ENCODE peak calls at places on chromosome 12, in four cellular contexts. One of them, this sample, is unnamed.

GRCh38 chr12:100539209-100539608 is 34.3 kb upstream of the GAS2L3 start:
- DNase-seq in GM12891: no peak
- DNase-seq in HepG2: no peak
- DNase-seq in K562: peak
- DNase-seq in this sample: no peak

GRCh38 chr12:67391656-67392055 is 122.5 kb downstream of the CAND1 start:
- DNase-seq in HepG2: no peak
- DNase-seq in K562: no peak
- DNase-seq in GM12891: no peak
- DNase-seq in this sample: no peak

GRCh38 chr12:58171914-58172313 is 230.5 kb downstream of the ATP23 start:
- DNase-seq in HepG2: no peak
- DNase-seq in GM12891: no peak
- DNase-seq in K562: no peak
- DNase-seq in this sample: no peak

GRCh38 chr12:1380171-1380974 is 214.0 kb downstream of the FBXL14 start:
- DNase-seq in GM12891: no peak
- DNase-seq in K562: no peak
- DNase-seq in HepG2: no peak
- DNase-seq in this sample: no peak

GRCh38 chr12:130783110-130783715 is 55.8 kb downstream of the STX2 start:
- DNase-seq in HepG2: no peak
- DNase-seq in GM12891: no peak
- DNase-seq in K562: no peak
- DNase-seq in this sample: no peak

GRCh38 chr12:25957898-25958253 is 606 bp upstream of the RASSF8 start:
- DNase-seq in GM12891: no peak
- DNase-seq in HepG2: no peak
- DNase-seq in K562: no peak
- DNase-seq in this sample: no peak

GRCh38 chr12:6372403-6373003 is 2.9 kb downstream of the SCNN1A start:
- DNase-seq in GM12891: no peak
- DNase-seq in K562: no peak
- DNase-seq in HepG2: peak
- DNase-seq in this sample: no peak

GRCh38 chr12:131723532-131723931 is 12.6 kb downstream of the SFSWAP start:
- DNase-seq in GM12891: no peak
- DNase-seq in HepG2: no peak
- DNase-seq in K562: no peak
- DNase-seq in this sample: no peak

GRCh38 chr12:1594045-1594294 is 411 bp downstream of the FBXL14 start:
- DNase-seq in GM12891: peak
- DNase-seq in HepG2: no peak
- DNase-seq in K562: peak
- DNase-seq in this sample: peak

GRCh38 chr12:109714141-109714912 is 702 bp downstream of the FAM222A start:
- DNase-seq in K562: peak
- DNase-seq in HepG2: peak
- DNase-seq in GM12891: peak
- DNase-seq in this sample: peak

GRCh38 chr12:14216405-14217294 is 148.8 kb upstream of the ATF7IP start:
- DNase-seq in GM12891: no peak
- DNase-seq in HepG2: no peak
- DNase-seq in K562: no peak
- DNase-seq in this sample: no peak

GRCh38 chr12:4526923-4527546 is 11.7 kb upstream of the RAD51AP1 start:
- DNase-seq in HepG2: peak
- DNase-seq in K562: no peak
- DNase-seq in GM12891: no peak
- DNase-seq in this sample: no peak

GRCh38 chr12:70508178-70508577 is 129.1 kb downstream of the PTPRB start:
- DNase-seq in HepG2: peak
- DNase-seq in K562: no peak
- DNase-seq in GM12891: no peak
- DNase-seq in this sample: no peak

GRCh38 chr12:114916124-114916523 is 232.1 kb upstream of the TBX3 start:
- DNase-seq in HepG2: no peak
- DNase-seq in K562: no peak
- DNase-seq in GM12891: no peak
- DNase-seq in this sample: no peak

GRCh38 chr12:44748950-44749468 is 127.1 kb downstream of the NELL2 start:
- DNase-seq in HepG2: no peak
- DNase-seq in GM12891: no peak
- DNase-seq in K562: no peak
- DNase-seq in this sample: no peak

GRCh38 chr12:94779520-94779919 is 129.2 kb upstream of the TMCC3 start:
- DNase-seq in K562: no peak
- DNase-seq in HepG2: no peak
- DNase-seq in GM12891: no peak
- DNase-seq in this sample: no peak

GRCh38 chr12:94304012-94304411 is 155.6 kb downstream of the PLXNC1 start:
- DNase-seq in HepG2: no peak
- DNase-seq in K562: no peak
- DNase-seq in GM12891: no peak
- DNase-seq in this sample: no peak

GRCh38 chr12:22334696-22335290 is at the start of gene ST8SIA1:
- DNase-seq in K562: no peak
- DNase-seq in HepG2: peak
- DNase-seq in GM12891: peak
- DNase-seq in this sample: peak

GRCh38 chr12:103858953-103859601 is 18.0 kb upstream of the NT5DC3 start:
- DNase-seq in K562: peak
- DNase-seq in GM12891: no peak
- DNase-seq in HepG2: peak
- DNase-seq in this sample: no peak

GRCh38 chr12:114403690-114404450 is 2.1 kb downstream of the TBX5 start:
- DNase-seq in GM12891: no peak
- DNase-seq in K562: no peak
- DNase-seq in HepG2: no peak
- DNase-seq in this sample: no peak

GRCh38 chr12:79844693-79845092 is 90.2 kb downstream of the PPP1R12A start:
- DNase-seq in K562: peak
- DNase-seq in HepG2: peak
- DNase-seq in GM12891: no peak
- DNase-seq in this sample: no peak

GRCh38 chr12:69553626-69554248 is 31.5 kb upstream of the CCT2 start:
- DNase-seq in K562: no peak
- DNase-seq in HepG2: peak
- DNase-seq in GM12891: no peak
- DNase-seq in this sample: no peak

GRCh38 chr12:6944381-6945186 is 762 bp downstream of the C12orf57 start:
- DNase-seq in GM12891: peak
- DNase-seq in HepG2: peak
- DNase-seq in K562: peak
- DNase-seq in this sample: peak

GRCh38 chr12:21026302-21026701 is 104.7 kb upstream of the SLCO1B1 start:
- DNase-seq in HepG2: no peak
- DNase-seq in K562: no peak
- DNase-seq in GM12891: no peak
- DNase-seq in this sample: no peak

GRCh38 chr12:56469007-56469930 is 891 bp downstream of the SPRYD4 start:
- DNase-seq in HepG2: no peak
- DNase-seq in GM12891: no peak
- DNase-seq in K562: peak
- DNase-seq in this sample: no peak

GRCh38 chr12:56337753-56338221 is 897 bp upstream of the IL23A start:
- DNase-seq in HepG2: no peak
- DNase-seq in K562: peak
- DNase-seq in GM12891: no peak
- DNase-seq in this sample: no peak

GRCh38 chr12:56029666-56030293 is 8.9 kb downstream of the IKZF4 start:
- DNase-seq in K562: peak
- DNase-seq in HepG2: peak
- DNase-seq in GM12891: no peak
- DNase-seq in this sample: peak

GRCh38 chr12:96982671-96983070 is 75.6 kb downstream of the NEDD1 start:
- DNase-seq in GM12891: no peak
- DNase-seq in K562: no peak
- DNase-seq in HepG2: no peak
- DNase-seq in this sample: no peak

GRCh38 chr12:76569685-76570604 is 10.4 kb upstream of the OSBPL8 start:
- DNase-seq in K562: no peak
- DNase-seq in HepG2: no peak
- DNase-seq in GM12891: no peak
- DNase-seq in this sample: no peak

GRCh38 chr12:131194166-131194565 is 240.5 kb downstream of the ADGRD1 start:
- DNase-seq in K562: peak
- DNase-seq in GM12891: no peak
- DNase-seq in HepG2: no peak
- DNase-seq in this sample: no peak

GRCh38 chr12:97464241-97465011 is 1.8 kb downstream of the RMST start:
- DNase-seq in GM12891: no peak
- DNase-seq in HepG2: no peak
- DNase-seq in K562: no peak
- DNase-seq in this sample: no peak

GRCh38 chr12:27970391-27970980 is 2.0 kb downstream of the PTHLH start:
- DNase-seq in HepG2: no peak
- DNase-seq in GM12891: peak
- DNase-seq in K562: no peak
- DNase-seq in this sample: no peak

GRCh38 chr12:47547077-47547476 is 158.8 kb downstream of the RPAP3 start:
- DNase-seq in HepG2: no peak
- DNase-seq in GM12891: no peak
- DNase-seq in K562: peak
- DNase-seq in this sample: no peak

GRCh38 chr12:13146539-13146938 is 43.1 kb upstream of the GSG1 start:
- DNase-seq in HepG2: no peak
- DNase-seq in K562: no peak
- DNase-seq in GM12891: no peak
- DNase-seq in this sample: no peak

GRCh38 chr12:119949145-119949544 is 39.9 kb upstream of the BICDL1 start:
- DNase-seq in HepG2: no peak
- DNase-seq in K562: no peak
- DNase-seq in GM12891: no peak
- DNase-seq in this sample: no peak

GRCh38 chr12:80156306-80156705 is 57.0 kb downstream of the OTOGL start:
- DNase-seq in GM12891: no peak
- DNase-seq in K562: no peak
- DNase-seq in HepG2: no peak
- DNase-seq in this sample: no peak

GRCh38 chr12:117733292-117733805 is 235.4 kb downstream of the KSR2 start:
- DNase-seq in GM12891: no peak
- DNase-seq in K562: no peak
- DNase-seq in HepG2: no peak
- DNase-seq in this sample: no peak

GRCh38 chr12:132438726-132439125 is 51.2 kb upstream of the FBRSL1 start:
- DNase-seq in GM12891: no peak
- DNase-seq in K562: no peak
- DNase-seq in HepG2: no peak
- DNase-seq in this sample: no peak

GRCh38 chr12:129119537-129119936 is 266.3 kb downstream of the GLT1D1 start:
- DNase-seq in HepG2: no peak
- DNase-seq in K562: no peak
- DNase-seq in GM12891: no peak
- DNase-seq in this sample: no peak

DNA sequence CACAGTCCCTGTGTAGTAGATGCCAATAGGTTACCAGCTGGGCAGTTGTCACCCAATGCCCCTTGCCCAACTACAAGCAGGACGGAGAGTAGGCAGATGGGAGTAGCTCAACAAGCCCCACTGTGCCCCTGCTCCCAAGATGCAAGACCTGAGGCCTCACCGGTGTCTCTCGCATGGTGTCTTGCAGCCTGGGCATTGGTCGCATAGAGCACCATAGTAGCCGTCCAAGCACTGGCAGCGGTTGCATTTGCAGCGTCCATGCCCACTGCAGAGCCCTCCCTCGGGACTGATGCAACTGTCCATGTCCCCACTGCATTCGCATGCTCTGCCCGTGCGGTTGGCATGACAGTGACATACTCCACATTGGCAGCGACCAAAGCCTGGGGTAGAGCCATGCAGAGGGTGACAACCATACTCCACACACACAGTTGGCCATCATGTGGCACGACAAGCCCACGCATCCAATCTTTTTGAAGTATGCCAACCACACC is 11.9 kb upstream of the CSAD start:
- DNase-seq in GM12891: no peak
- DNase-seq in HepG2: no peak
- DNase-seq in K562: no peak
- DNase-seq in this sample: no peak
- TF ChIP-seq POLR2A in GM12891: no peak
- TF ChIP-seq POLR2A in HepG2: no peak
- TF ChIP-seq POLR2A in K562: peak
- TF ChIP-seq POLR2A in this sample: peak

GRCh38 chr12:123047289-123047688 is 66.8 kb downstream of the ARL6IP4 start:
- DNase-seq in GM12891: no peak
- DNase-seq in HepG2: no peak
- DNase-seq in K562: no peak
- DNase-seq in this sample: no peak

GRCh38 chr12:123050913-123051312 is 70.4 kb downstream of the ARL6IP4 start:
- DNase-seq in K562: peak
- DNase-seq in GM12891: no peak
- DNase-seq in HepG2: no peak
- DNase-seq in this sample: no peak

GRCh38 chr12:123049398-123050250 is 69.1 kb downstream of the ARL6IP4 start:
- DNase-seq in GM12891: no peak
- DNase-seq in K562: no peak
- DNase-seq in HepG2: no peak
- DNase-seq in this sample: no peak

GRCh38 chr12:123046431-123046830 is 66.0 kb downstream of the ARL6IP4 start:
- DNase-seq in HepG2: no peak
- DNase-seq in GM12891: no peak
- DNase-seq in K562: no peak
- DNase-seq in this sample: no peak

GRCh38 chr12:123050331-123050809 is 69.9 kb downstream of the ARL6IP4 start:
- DNase-seq in HepG2: no peak
- DNase-seq in GM12891: no peak
- DNase-seq in K562: no peak
- DNase-seq in this sample: no peak
- TF ChIP-seq TAF1 in HepG2: no peak
- TF ChIP-seq TAF1 in GM12891: no peak
- TF ChIP-seq TAF1 in K562: no peak
- TF ChIP-seq TAF1 in this sample: no peak

GRCh38 chr12:52522346-52523011 is 2.3 kb upstream of the KRT5 start:
- DNase-seq in HepG2: no peak
- DNase-seq in K562: no peak
- DNase-seq in GM12891: no peak
- DNase-seq in this sample: no peak
- TF ChIP-seq POLR2AphosphoS5 in HepG2: no peak
- TF ChIP-seq POLR2AphosphoS5 in K562: no peak
- TF ChIP-seq POLR2AphosphoS5 in GM12891: no peak
- TF ChIP-seq POLR2AphosphoS5 in this sample: no peak

GRCh38 chr12:108647199-108647935 is 13.7 kb upstream of the SELPLG start:
- DNase-seq in HepG2: no peak
- DNase-seq in GM12891: no peak
- DNase-seq in K562: no peak
- DNase-seq in this sample: no peak
- TF ChIP-seq POLR2A in HepG2: no peak
- TF ChIP-seq POLR2A in GM12891: no peak
- TF ChIP-seq POLR2A in K562: no peak
- TF ChIP-seq POLR2A in this sample: no peak

DNA sequence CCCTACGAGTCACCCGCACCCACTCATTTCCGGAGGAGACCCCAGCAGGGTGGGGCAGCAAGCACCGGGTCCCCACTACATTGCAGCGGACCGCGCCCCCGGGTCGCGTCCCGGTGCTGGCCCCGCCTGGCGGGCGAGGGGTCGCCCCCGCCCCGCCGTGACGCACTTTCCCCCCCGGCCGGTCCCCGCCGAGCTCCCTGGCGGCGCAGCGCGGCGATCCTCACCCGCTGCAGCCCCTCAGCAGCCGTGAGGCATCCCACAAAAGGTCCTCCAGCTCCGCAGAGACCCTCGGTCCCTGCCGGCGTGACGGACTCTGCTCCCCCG is 106.0 kb downstream of the PRICKLE1 start:
- DNase-seq in HepG2: no peak
- DNase-seq in K562: peak
- DNase-seq in GM12891: peak
- DNase-seq in this sample: peak
- TF ChIP-seq TAF1 in HepG2: no peak
- TF ChIP-seq TAF1 in K562: no peak
- TF ChIP-seq TAF1 in GM12891: no peak
- TF ChIP-seq TAF1 in this sample: no peak

This sample was measured in GM12892.